ENCODE peak calls at places on chromosomes 12 and 14, in five cellular contexts. F is A549, O is heart left ventricle, Q is tibial nerve, M is HCT116. D is an unnamed sample.

GRCh38 chr12:131379758-131380157 is 331.1 kb upstream of the SFSWAP start:
- DNase-seq in Q (no peak), M (no peak), F (no peak), O (no peak), D (no peak)

GRCh38 chr14:93665169-93665568 is 123.1 kb downstream of the PRIMA1 start:
- DNase-seq in O (no peak), F (no peak), M (no peak), Q (no peak), D (no peak)

GRCh38 chr12:123106640-123107359 is 44.1 kb downstream of the PITPNM2 start:
- DNase-seq in O (peak; percentile 65), F (no peak), M (no peak), Q (no peak), D (no peak)

GRCh38 chr12:99249543-99249942 is 398.0 kb upstream of the GARIN6 start:
- DNase-seq in M (no peak), O (no peak), Q (no peak), F (no peak), D (no peak)

GRCh38 chr14:81319946-81320345 is 80.2 kb downstream of the STON2 start:
- DNase-seq in M (no peak), O (no peak), F (no peak), Q (no peak), D (no peak)

GRCh38 chr12:43836455-43836989 is 641 bp downstream of the TMEM117 start:
- DNase-seq in Q (peak; percentile 29), M (no peak), O (peak; percentile 10), F (peak; percentile 48), D (peak; percentile 8)

GRCh38 chr12:117084405-117085317 is 14.6 kb downstream of the TESC start:
- DNase-seq in M (no peak), Q (no peak), O (no peak), F (no peak), D (peak; percentile 30)

GRCh38 chr12:67661311-67662011 is 12.9 kb downstream of the DYRK2 start:
- DNase-seq in Q (no peak), M (no peak), F (no peak), O (no peak), D (no peak)

GRCh38 chr14:31887929-31888580 is 189.0 kb upstream of the ARHGAP5 start:
- DNase-seq in M (no peak), O (no peak), Q (no peak), F (no peak), D (no peak)

GRCh38 chr12:39623919-39624318 is 4.3 kb upstream of the ABCD2 start:
- DNase-seq in F (no peak), O (no peak), M (no peak), Q (no peak), D (no peak)

GRCh38 chr12:113643575-113643974 is 171.9 kb upstream of the LHX5 start:
- DNase-seq in M (no peak), O (no peak), Q (no peak), F (no peak), D (no peak)

GRCh38 chr12:9906888-9907287 is 25.3 kb downstream of the CLEC2A start:
- DNase-seq in M (no peak), F (no peak), Q (no peak), O (no peak), D (no peak)

GRCh38 chr12:57133013-57133569 is 4.8 kb downstream of the LRP1 start:
- DNase-seq in F (no peak), Q (no peak), O (no peak), M (no peak), D (no peak)

GRCh38 chr12:6608592-6609311 is 1.6 kb upstream of the CHD4 start:
- DNase-seq in Q (no peak), O (peak; percentile 52), M (no peak), F (peak; percentile 36), D (peak; percentile 40)

GRCh38 chr12:41211466-41211865 is 23.3 kb downstream of the PDZRN4 start:
- DNase-seq in Q (no peak), M (no peak), F (no peak), O (no peak), D (no peak)

GRCh38 chr12:108801736-108802665 is 55.4 kb downstream of the SSH1 start:
- DNase-seq in F (no peak), M (no peak), O (peak; percentile 48), Q (peak; percentile 76), D (peak; percentile 78)

GRCh38 chr12:10361084-10361483 is 28.8 kb downstream of the KLRK1 start:
- DNase-seq in M (no peak), O (no peak), Q (no peak), F (no peak), D (no peak)

GRCh38 chr14:101480022-101480746 is 81.1 kb upstream of the DIO3 start:
- DNase-seq in O (no peak), Q (no peak), F (no peak), M (no peak), D (no peak)

GRCh38 chr14:52907949-52908348 is 42.9 kb downstream of the FERMT2 start:
- DNase-seq in Q (no peak), O (no peak), F (no peak), M (no peak), D (no peak)

GRCh38 chr12:79934309-79935020 is 432 bp downstream of the PPP1R12A start:
- DNase-seq in F (peak; percentile 19), O (peak; percentile 61), Q (peak; percentile 26), M (no peak), D (peak; percentile 58)

GRCh38 chr12:60830381-60830780 is 1234.6 kb downstream of the SLC16A7 start:
- DNase-seq in F (no peak), Q (no peak), M (no peak), O (no peak), D (no peak)

GRCh38 chr14:74049886-74050495 is 30.8 kb downstream of the BBOF1 start:
- DNase-seq in F (no peak), O (no peak), M (no peak), Q (no peak), D (no peak)

GRCh38 chr12:115394498-115395220 is 710.7 kb upstream of the TBX3 start:
- DNase-seq in F (no peak), O (no peak), Q (no peak), M (no peak), D (no peak)

GRCh38 chr12:76706099-76706498 is 57.8 kb upstream of the ZDHHC17 start:
- DNase-seq in O (no peak), Q (no peak), M (no peak), F (no peak), D (no peak)

GRCh38 chr12:48542300-48542928 is 17.0 kb downstream of the OR8S1 start:
- DNase-seq in M (peak; percentile 23), Q (no peak), F (peak; percentile 21), O (no peak), D (peak; percentile 62)

GRCh38 chr14:61145258-61145902 is 135.8 kb downstream of the TMEM30B start:
- DNase-seq in M (no peak), F (no peak), Q (peak; percentile 28), O (no peak), D (no peak)

GRCh38 chr12:52209321-52209720 is 17.5 kb upstream of the KRT80 start:
- DNase-seq in F (no peak), M (no peak), O (no peak), Q (no peak), D (peak; percentile 58)

GRCh38 chr12:2937500-2937899 is 21.7 kb upstream of the TEAD4 start:
- DNase-seq in O (no peak), F (no peak), M (no peak), Q (no peak), D (no peak)

GRCh38 chr12:20096430-20096829 is 271.9 kb upstream of the PDE3A start:
- DNase-seq in Q (no peak), O (no peak), M (no peak), F (no peak), D (no peak)

GRCh38 chr14:72645706-72646105 is 248.2 kb downstream of the DPF3 start:
- DNase-seq in F (no peak), Q (no peak), O (no peak), M (no peak), D (no peak)

GRCh38 chr12:32589165-32589891 is 89.8 kb upstream of the DNM1L start:
- DNase-seq in M (no peak), Q (no peak), F (no peak), O (no peak), D (no peak)

GRCh38 chr12:32596031-32596430 is 83.1 kb upstream of the DNM1L start:
- DNase-seq in Q (no peak), O (no peak), M (no peak), F (no peak), D (no peak)

GRCh38 chr12:32598688-32599087 is 80.4 kb upstream of the DNM1L start:
- DNase-seq in Q (no peak), O (no peak), F (no peak), M (no peak), D (no peak)

DNA sequence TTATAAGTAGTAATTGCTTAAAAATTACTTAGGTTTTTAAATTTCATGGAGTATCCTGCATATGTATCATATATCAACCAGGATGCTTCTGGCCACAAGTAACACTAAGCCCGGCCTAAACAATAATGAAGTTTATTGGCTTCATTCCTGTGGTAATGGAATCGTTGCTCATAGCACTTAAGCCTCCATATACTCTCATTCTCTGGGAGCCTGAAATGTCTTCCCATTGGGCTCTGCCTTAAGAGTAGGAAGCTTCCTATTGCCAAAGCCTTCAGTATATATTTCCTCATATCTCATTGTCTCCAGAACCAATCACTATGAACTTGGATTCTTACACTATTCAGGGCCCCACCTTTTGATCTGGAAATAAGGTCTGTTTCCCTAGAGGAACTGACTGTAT is 83.8 kb upstream of the DNM1L start:
- DNase-seq in O (no peak), Q (no peak), F (no peak), M (no peak), D (no peak)
- H3K4me1 ChIP-seq in O (no peaks in the 10 kb centered on the region), Q (no peaks in the 10 kb centered on the region), F (no peaks in the 10 kb centered on the region), M (no peaks in the 10 kb centered on the region), D (no peaks in the 10 kb centered on the region)

GRCh38 chr12:58920102-58920955 is at the start of gene LRIG3:
- DNase-seq in O (peak; percentile 91), Q (peak; percentile 82), M (peak; percentile 59), F (peak; percentile 85), D (peak; percentile 82)
- TF ChIP-seq POLR2A in O (peak; percentile 25), Q (peak; percentile 76), M (no peak), F (peak; percentile 28), D (no peak)

DNA sequence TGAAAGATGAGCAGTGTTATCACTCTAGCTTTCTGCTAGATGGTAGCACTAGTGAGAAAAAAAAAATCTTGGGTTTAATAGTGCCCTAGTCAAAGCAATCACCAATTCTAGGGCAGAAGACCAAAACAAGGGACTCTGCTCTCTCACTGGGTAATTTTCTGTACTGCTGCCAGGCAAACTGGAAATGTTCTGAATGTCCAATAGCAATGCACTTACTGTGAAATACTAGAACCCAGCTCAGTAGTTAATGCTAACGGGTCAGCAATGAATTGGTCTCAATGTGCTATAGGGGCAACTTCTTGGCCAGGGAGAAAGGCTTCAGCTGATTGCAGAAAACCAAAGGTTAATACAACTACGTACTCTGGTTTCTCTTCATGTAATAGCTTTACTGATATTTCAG is 2.2 kb downstream of the ATF7 start:
- DNase-seq in Q (peak; percentile 52), M (no peak), F (no peak), O (peak; percentile 35), D (no peak)
- H3K27ac ChIP-seq in Q (peak overlapping the region; percentile 94), M (no peak overlapping the region), F (peak overlapping the region; percentile 1), O (peak overlapping the region; percentile 90), D (peak overlapping the region; percentile 90)

GRCh38 chr14:75369506-75369905 is 58.3 kb upstream of the JDP2 start:
- DNase-seq in F (no peak), M (no peak), Q (no peak), O (peak; percentile 18), D (no peak)

GRCh38 chr14:75372260-75372659 is 55.6 kb upstream of the JDP2 start:
- DNase-seq in F (no peak), M (no peak), O (peak; percentile 43), Q (peak; percentile 46), D (no peak)

GRCh38 chr14:75373133-75373532 is 54.7 kb upstream of the JDP2 start:
- DNase-seq in Q (no peak), F (no peak), M (no peak), O (no peak), D (no peak)

GRCh38 chr14:75371297-75371696 is 56.5 kb upstream of the JDP2 start:
- DNase-seq in Q (no peak), O (no peak), M (no peak), F (no peak), D (no peak)

GRCh38 chr14:75370416-75371205 is 57.2 kb upstream of the JDP2 start:
- DNase-seq in M (no peak), Q (no peak), F (no peak), O (no peak), D (no peak)
- H3K4me1 ChIP-seq in M (no peaks in the 10 kb centered on the region), Q (no peaks in the 10 kb centered on the region), F (no peaks in the 10 kb centered on the region), O (peaks cover 7% of the 10 kb centered on the region), D (peaks cover 16% of the 10 kb centered on the region)

D was measured in adrenal gland.